ENCODE peak calls at places on chromosomes 1 and 21, in five cellular contexts. X is right lobe of liver; Y is glutamatergic neuron; P is suprapubic skin; S is CD4-positive, alpha-beta T cell. W is an unnamed sample.

GRCh38 chr1:110673805-110674336 is 869 bp downstream of the KCNA3 start:
- DNase-seq in X (no peak), P (no peak), S (peak), Y (no peak), W (no peak)

GRCh38 chr1:208526726-208527125 is 282.5 kb upstream of the PLXNA2 start:
- DNase-seq in P (no peak), Y (peak), X (no peak), S (no peak), W (no peak)

GRCh38 chr1:1208713-1209433 is 2.5 kb upstream of the TNFRSF18 start:
- DNase-seq in X (peak), Y (peak), S (peak), P (no peak), W (peak)

GRCh38 chr1:10380594-10381275 is 18.1 kb upstream of the PGD start:
- DNase-seq in P (no peak), Y (no peak), S (no peak), X (no peak), W (no peak)

GRCh38 chr1:111834956-111835355 is 79.3 kb downstream of the DDX20 start:
- DNase-seq in S (no peak), P (no peak), Y (no peak), X (no peak), W (no peak)

GRCh38 chr1:38651669-38652068 is 207.9 kb downstream of the RRAGC start:
- DNase-seq in S (no peak), X (no peak), P (no peak), Y (no peak), W (no peak)

GRCh38 chr1:59052194-59052593 is 244.7 kb upstream of the FGGY start:
- DNase-seq in P (no peak), S (no peak), Y (no peak), X (peak), W (no peak)

GRCh38 chr1:245888809-245889208 is 618.3 kb downstream of the SMYD3 start:
- DNase-seq in Y (no peak), P (no peak), S (no peak), X (no peak), W (no peak)

GRCh38 chr1:200958597-200958996 is 63.9 kb downstream of the INAVA start:
- DNase-seq in S (no peak), X (no peak), Y (no peak), P (no peak), W (no peak)

GRCh38 chr1:187280051-187280450 is 451.3 kb downstream of the PLA2G4A start:
- DNase-seq in P (no peak), S (no peak), X (no peak), Y (no peak), W (no peak)

GRCh38 chr1:37043101-37043500 is 8.8 kb upstream of the GRIK3 start:
- DNase-seq in Y (no peak), X (no peak), P (no peak), S (no peak), W (no peak)

GRCh38 chr1:18934205-18935000 is 22.1 kb downstream of the IFFO2 start:
- DNase-seq in Y (no peak), X (no peak), P (no peak), S (no peak), W (no peak)

GRCh38 chr21:43467785-43468184 is 40.9 kb upstream of the SIK1 start:
- DNase-seq in P (no peak), X (no peak), Y (no peak), S (no peak), W (no peak)

GRCh38 chr1:108747128-108747827 is 804 bp downstream of the STXBP3 start:
- DNase-seq in S (peak), Y (peak), P (peak), X (peak), W (peak)

GRCh38 chr1:40980453-40981121 is 1.1 kb downstream of the CTPS1 start:
- DNase-seq in S (peak), X (no peak), Y (peak), P (no peak), W (no peak)

GRCh38 chr1:224739303-224739996 is 123.3 kb downstream of the CNIH3 start:
- DNase-seq in Y (no peak), P (no peak), S (no peak), X (no peak), W (no peak)

GRCh38 chr1:27968692-27969091 is 8.9 kb downstream of the XKR8 start:
- DNase-seq in Y (no peak), X (no peak), P (no peak), S (no peak), W (no peak)

GRCh38 chr1:12048376-12048775 is 14.7 kb upstream of the TNFRSF8 start:
- DNase-seq in Y (no peak), S (no peak), X (no peak), P (no peak), W (no peak)

GRCh38 chr1:12051361-12051760 is 11.7 kb upstream of the TNFRSF8 start:
- DNase-seq in X (no peak), Y (no peak), P (no peak), S (no peak), W (no peak)

GRCh38 chr1:12047120-12047876 is 15.8 kb upstream of the TNFRSF8 start:
- DNase-seq in S (no peak), P (no peak), Y (no peak), X (no peak), W (no peak)

GRCh38 chr1:12052008-12052573 is 11.0 kb upstream of the TNFRSF8 start:
- DNase-seq in Y (no peak), P (no peak), X (no peak), S (no peak), W (peak)

DNA sequence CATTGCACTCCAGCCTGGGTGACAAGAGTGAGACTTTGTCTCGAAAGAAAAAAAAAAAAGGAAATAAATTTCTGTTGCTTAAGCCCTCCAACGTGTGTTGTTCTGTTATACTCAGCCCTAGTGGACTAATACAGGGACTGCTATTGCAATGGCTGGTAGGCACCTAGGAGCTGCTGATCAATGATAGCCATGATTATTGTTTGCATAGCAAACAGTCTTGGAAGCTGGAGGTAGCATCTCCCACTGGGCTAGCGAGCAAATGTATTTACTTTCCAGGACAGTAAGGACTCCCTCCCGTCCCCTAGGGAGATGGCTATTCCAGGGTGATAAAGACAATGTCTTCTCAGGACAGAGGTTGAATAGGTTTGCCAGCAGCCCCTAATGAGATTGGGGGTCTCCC is 13.5 kb upstream of the TNFRSF8 start:
- DNase-seq in X (no peak), P (no peak), S (no peak), Y (no peak), W (no peak)
- TF ChIP-seq CTCF in X (no peak), P (no peak), S (no peak), Y (no peak), W (no peak)

GRCh38 chr1:233912447-233912846 is 8.0 kb downstream of the SLC35F3 start:
- DNase-seq in P (no peak), Y (no peak), X (no peak), S (no peak), W (no peak)
- TF ChIP-seq CTCF in P (no peak), Y (no peak), X (no peak), S (no peak), W (no peak)

DNA sequence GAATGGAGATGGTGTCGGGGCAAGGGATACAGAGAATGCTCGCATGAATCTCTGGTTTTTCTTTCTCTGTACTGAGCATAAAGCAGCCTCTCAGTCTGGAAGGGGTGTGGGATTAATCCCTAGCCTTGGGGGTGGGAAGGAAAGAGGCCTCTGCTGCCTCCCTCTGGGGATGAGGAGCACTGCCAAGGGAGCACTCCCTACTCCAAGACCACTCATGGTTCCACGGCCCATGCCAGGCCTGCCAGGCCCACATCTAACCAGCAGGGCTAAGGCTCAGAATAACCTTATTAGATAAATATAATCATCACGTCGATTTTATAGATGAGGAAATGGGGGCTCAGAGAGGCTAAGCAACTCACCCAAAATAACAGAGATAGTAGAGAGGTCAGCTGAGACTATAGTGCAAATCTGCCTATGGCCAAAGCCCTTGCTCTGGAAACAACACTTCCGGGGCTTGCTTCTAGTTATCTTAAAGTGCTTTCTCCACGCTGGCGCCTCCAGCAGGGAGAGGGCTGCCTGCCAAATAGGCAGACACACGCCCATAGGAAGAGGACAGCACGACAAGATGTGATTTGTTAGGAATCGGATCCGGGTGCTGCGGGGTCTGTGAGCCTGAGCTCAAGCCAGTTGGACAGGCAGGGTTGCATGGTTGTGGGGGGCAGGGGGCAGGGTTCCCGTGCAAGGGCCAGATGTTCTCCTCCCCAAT is 522 bp downstream of the TEX35 start:
- DNase-seq in X (peak), S (no peak), Y (no peak), P (no peak), W (no peak)
- TF ChIP-seq CTCF in X (no peak), S (no peak), Y (no peak), P (no peak), W (no peak)

GRCh38 chr1:30812093-30812492 is 54.5 kb upstream of the LAPTM5 start:
- DNase-seq in S (no peak), X (no peak), P (no peak), Y (no peak), W (no peak)

GRCh38 chr1:30817083-30817450 is 59.5 kb upstream of the LAPTM5 start:
- DNase-seq in X (no peak), S (no peak), P (no peak), Y (no peak), W (no peak)

GRCh38 chr1:30816211-30817082 is 58.9 kb upstream of the LAPTM5 start:
- DNase-seq in Y (peak), P (no peak), X (no peak), S (no peak), W (peak)

GRCh38 chr1:30815556-30815955 is 58.0 kb upstream of the LAPTM5 start:
- DNase-seq in S (no peak), X (no peak), P (no peak), Y (no peak), W (no peak)

DNA sequence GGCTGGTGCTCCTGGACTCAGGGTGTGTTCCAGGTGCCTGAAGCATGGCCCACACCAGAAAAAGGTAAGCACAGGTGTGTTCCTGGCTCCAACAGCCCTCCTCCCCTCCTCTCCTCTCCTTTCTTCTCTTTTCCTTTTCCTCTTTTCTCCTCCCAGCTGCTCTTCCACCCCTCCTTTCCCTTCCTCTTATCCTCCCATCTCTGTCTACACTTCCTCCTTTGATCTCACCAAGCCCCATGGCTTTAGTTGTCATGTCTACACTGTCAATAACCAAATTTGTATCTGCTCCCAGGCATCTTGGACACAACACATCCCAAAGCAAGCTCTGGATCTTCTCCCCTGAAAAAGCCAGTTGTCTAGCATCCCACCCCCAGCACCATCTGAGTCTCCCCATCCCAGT is 56.7 kb upstream of the LAPTM5 start:
- DNase-seq in X (no peak), P (no peak), Y (no peak), S (no peak), W (no peak)
- TF ChIP-seq CTCF in X (no peak), P (no peak), Y (no peak), S (no peak), W (no peak)

DNA sequence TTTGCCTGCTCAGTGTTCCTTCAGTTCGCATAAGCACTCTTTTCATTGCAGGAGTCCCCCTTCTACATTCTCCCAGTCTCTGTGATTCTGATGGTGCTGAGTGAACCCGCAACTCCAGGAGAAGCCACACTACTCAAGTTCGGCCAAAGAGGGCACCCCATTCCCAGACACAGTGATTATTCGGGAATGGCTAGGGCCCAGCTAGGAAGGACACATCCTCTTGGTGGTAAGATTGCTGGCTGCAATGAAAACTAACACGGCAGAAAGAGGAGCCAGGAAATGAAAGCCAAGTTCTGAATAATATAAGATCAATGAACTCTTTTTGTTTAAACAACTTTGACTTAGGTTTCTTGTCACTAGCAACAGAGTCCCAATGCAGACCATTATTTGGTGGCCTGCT is 14.9 kb downstream of the CREG1 start:
- DNase-seq in Y (no peak), S (no peak), X (no peak), P (no peak), W (no peak)
- TF ChIP-seq CTCF in Y (no peak), S (no peak), X (peak), P (no peak), W (no peak)

DNA sequence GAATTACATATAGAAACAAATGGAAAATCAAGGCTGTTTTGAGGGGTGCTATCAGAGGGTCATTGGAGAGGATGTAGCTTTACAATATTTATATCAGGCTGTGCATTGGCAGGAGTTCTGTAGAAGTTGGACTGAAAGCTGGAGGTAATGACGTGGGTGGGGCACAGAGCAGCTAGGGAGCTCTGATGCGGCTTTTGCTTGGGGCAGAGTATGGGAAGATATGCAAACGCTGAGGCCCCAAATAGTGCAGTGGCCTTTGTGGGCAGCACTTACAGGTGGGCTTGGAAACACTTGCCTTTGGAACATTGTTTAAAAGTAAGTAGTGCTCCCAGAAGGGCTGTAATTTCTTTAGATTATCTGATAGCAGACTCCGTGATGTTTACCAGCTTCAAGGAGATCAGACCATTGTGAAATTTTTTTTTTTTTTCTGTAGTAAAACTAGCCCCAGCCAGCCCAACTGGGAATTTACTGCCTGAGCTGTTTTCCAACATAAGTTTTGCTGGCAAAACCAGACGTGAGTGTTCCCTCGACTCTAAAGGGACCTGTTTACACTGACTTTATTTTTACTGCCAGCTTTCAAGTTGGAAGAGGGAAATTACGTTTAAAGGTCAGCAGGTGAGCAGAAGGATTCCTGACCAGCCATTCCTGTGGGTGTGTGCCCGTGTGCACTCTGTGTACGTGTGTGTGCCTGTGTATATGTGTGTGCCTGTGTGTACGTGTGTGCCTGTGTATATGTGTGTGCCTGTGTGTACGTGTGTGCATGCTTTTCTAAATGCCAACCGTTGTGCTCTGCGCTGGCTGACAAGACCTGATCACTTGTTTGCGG is at the start of gene MAB21L3:
- DNase-seq in P (no peak), S (no peak), Y (no peak), X (no peak), W (no peak)
- TF ChIP-seq CTCF in P (no peak), S (no peak), Y (no peak), X (no peak), W (no peak)

DNA sequence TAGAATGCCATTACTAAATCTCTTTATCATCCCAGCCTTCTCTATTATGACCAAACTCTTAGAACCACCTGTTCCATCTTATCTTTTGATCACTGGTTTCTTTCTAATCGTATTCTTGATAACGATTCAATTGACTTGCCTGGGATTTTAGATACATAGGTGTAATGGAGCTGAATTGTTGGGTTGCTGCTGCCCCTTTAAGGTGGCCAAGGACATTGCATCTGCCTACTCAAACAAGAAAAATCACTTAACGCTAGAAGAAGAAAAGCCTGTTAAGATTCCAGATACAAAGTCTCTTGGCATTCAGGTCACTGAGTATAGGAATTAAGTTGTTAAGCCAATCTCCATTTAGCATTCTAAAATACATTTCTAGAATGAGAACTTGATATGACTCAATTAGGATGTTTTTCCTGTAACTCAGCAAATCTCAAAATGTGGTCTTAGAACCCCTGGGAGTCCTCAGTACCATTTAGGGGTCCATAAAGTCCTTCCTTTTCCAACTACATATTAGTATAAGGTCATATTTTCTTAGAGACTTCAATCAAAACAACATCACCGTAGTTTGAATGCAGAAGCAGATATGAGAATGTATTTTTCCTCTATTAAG is 12.4 kb downstream of the NEXN start:
- DNase-seq in S (no peak), Y (no peak), X (no peak), P (no peak), W (peak)
- TF ChIP-seq CTCF in S (peak), Y (peak), X (peak), P (peak), W (peak)

DNA sequence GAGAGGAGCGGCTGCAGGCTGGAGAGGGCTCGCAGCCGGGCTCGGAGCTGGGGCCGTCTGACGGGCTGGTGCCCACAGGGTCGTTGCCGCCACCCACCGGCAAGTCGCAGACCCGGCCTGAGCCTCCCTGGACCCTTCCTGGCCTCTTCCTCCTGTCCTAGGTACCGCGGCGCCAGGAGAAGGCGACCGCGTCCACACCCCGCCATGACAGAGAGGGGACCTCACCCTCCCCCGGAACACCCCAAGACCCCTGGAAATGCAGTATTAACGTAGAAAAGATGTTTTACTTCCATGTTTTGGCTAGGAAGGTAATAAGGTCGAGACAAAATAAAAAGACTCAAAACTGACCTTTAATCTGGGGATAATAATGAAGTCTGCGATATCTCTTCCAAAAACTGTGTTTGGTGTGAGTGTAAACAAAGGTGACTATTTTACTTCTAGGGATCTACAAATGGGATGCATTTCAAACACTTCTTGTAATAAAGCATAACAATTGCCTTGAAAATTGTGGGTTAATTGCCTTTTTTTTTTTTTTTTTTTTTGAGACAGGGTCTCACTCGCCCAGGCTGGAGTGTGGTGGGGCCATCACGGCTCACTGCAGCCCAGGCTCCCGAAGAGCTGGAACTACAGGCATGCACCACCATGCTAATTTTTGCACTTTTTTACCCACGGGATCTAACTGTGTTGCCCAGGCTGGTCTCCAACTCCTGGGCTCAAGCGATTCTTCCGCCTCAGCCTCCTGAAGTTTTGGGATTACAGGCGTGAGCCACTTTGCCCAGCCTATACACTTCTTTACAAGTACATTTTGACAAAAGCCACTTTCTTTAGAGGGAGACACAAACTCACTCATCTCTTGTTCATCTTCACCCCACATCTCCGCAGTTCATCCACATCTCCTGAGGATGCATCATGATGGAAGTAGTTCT is 838 bp upstream of the RSRP1 start:
- DNase-seq in S (no peak), Y (no peak), X (no peak), P (no peak), W (no peak)
- TF ChIP-seq CTCF in S (no peak), Y (no peak), X (no peak), P (no peak), W (peak)

GRCh38 chr1:12407050-12407961 is 177.5 kb downstream of the VPS13D start:
- DNase-seq in P (no peak), Y (no peak), X (no peak), S (no peak), W (no peak)
- TF ChIP-seq CTCF in P (no peak), Y (no peak), X (peak), S (peak), W (no peak)

W was measured in nephron progenitor cell.